ENCODE peak calls at places on chromosomes 13 and 19, in seven cellular contexts. X is neuronal stem cell, B is adipocyte, E is keratinocyte, F is H9, H is PC-3, O is Karpas-422. L is an unnamed sample.

GRCh38 chr13:50129923-50130685 is 114.9 kb downstream of the KCNRG start:
- DNase-seq in O (peak), B (peak), H (peak), E (no peak), X (peak), F (peak), L (peak)

GRCh38 chr13:23847545-23847944 is 41.7 kb downstream of the MIPEP start:
- DNase-seq in X (no peak), H (no peak), B (no peak), O (no peak), E (no peak), F (no peak), L (peak)

GRCh38 chr19:16372065-16372915 is 47.7 kb downstream of the KLF2 start:
- DNase-seq in X (no peak), F (no peak), B (no peak), O (no peak), E (no peak), H (no peak), L (no peak)

GRCh38 chr19:6223461-6224307 is 56.1 kb downstream of the MLLT1 start:
- DNase-seq in H (no peak), E (no peak), F (no peak), B (no peak), O (no peak), X (no peak), L (no peak)

GRCh38 chr19:7386308-7386707 is 37.6 kb downstream of the ARHGEF18 start:
- DNase-seq in E (no peak), X (no peak), H (peak), F (peak), O (peak), B (no peak), L (peak)

GRCh38 chr13:41458187-41458938 is 1.0 kb downstream of the RGCC start:
- DNase-seq in B (peak), O (peak), F (peak), H (peak), E (no peak), X (no peak), L (peak)

GRCh38 chr19:43755256-43755801 is 567 bp upstream of the SMG9 start:
- DNase-seq in X (peak), O (peak), F (peak), B (peak), E (no peak), H (peak), L (peak)

GRCh38 chr19:11581740-11582139 is 4.3 kb upstream of the ACP5 start:
- DNase-seq in O (peak), F (no peak), X (no peak), B (peak), H (no peak), E (no peak), L (no peak)

GRCh38 chr19:48896191-48896720 is 2.3 kb downstream of the TULP2 start:
- DNase-seq in O (peak), E (no peak), B (peak), F (peak), X (peak), H (no peak), L (peak)

GRCh38 chr19:33406521-33407139 is 33.1 kb downstream of the CEBPG start:
- DNase-seq in X (peak), F (peak), E (no peak), H (peak), O (peak), B (peak), L (peak)

GRCh38 chr19:3687774-3688706 is 12.2 kb downstream of the PIP5K1C start:
- DNase-seq in B (no peak), X (no peak), H (no peak), F (peak), E (no peak), O (no peak), L (peak)

GRCh38 chr13:33032037-33032625 is 15.9 kb downstream of the KL start:
- DNase-seq in F (no peak), H (no peak), O (no peak), B (peak), X (no peak), E (no peak), L (no peak)

GRCh38 chr19:8576273-8576993 is 809 bp downstream of the MYO1F start:
- DNase-seq in O (no peak), H (peak), B (no peak), F (no peak), X (no peak), E (no peak), L (no peak)

GRCh38 chr13:36981156-36981743 is 17.9 kb downstream of the ALG5 start:
- DNase-seq in E (no peak), F (no peak), H (peak), X (no peak), O (peak), B (peak), L (peak)

GRCh38 chr13:45369116-45369515 is 28.1 kb upstream of the TPT1 start:
- DNase-seq in X (no peak), B (no peak), H (no peak), F (no peak), E (no peak), O (no peak), L (peak)

GRCh38 chr13:98842858-98843481 is 90.5 kb upstream of the SLC15A1 start:
- DNase-seq in F (peak), X (peak), B (peak), H (peak), O (peak), E (peak), L (peak)

GRCh38 chr19:6947745-6948144 is 60.4 kb downstream of the ADGRE1 start:
- DNase-seq in F (no peak), E (no peak), X (no peak), H (peak), O (no peak), B (peak), L (no peak)

GRCh38 chr13:79126706-79127105 is 279.3 kb downstream of the RBM26 start:
- DNase-seq in B (no peak), X (no peak), O (no peak), E (no peak), F (no peak), H (no peak), L (no peak)

GRCh38 chr13:68047889-68048288 is 817.8 kb upstream of the PCDH9 start:
- DNase-seq in E (no peak), F (no peak), B (no peak), H (peak), X (no peak), O (no peak), L (peak)

GRCh38 chr19:18610556-18611326 is 1.9 kb upstream of the TMEM59L start:
- DNase-seq in X (no peak), F (peak), O (no peak), E (no peak), H (no peak), B (no peak), L (no peak)

GRCh38 chr19:36489920-36490415 is 607 bp upstream of the ZNF566 start:
- DNase-seq in X (peak), F (peak), B (no peak), E (peak), O (peak), H (peak), L (peak)

GRCh38 chr19:17747205-17748098 is 3.8 kb upstream of the FCHO1 start:
- DNase-seq in O (peak), H (peak), X (peak), F (peak), B (peak), E (peak), L (peak)

GRCh38 chr19:16095071-16095571 is 16.6 kb upstream of the RAB8A start:
- DNase-seq in E (no peak), B (no peak), O (no peak), X (no peak), F (no peak), H (no peak), L (no peak)

GRCh38 chr13:59261928-59262488 is 901.7 kb downstream of the DIAPH3 start:
- DNase-seq in X (no peak), E (no peak), F (peak), O (peak), H (no peak), B (no peak), L (peak)

GRCh38 chr13:37068962-37069361 is 9.5 kb upstream of the SUPT20H start:
- DNase-seq in F (no peak), H (peak), E (no peak), X (no peak), B (peak), O (peak), L (no peak)

GRCh38 chr13:49258097-49258796 is 10.5 kb downstream of the CDADC1 start:
- DNase-seq in X (no peak), H (no peak), E (no peak), O (no peak), B (no peak), F (no peak), L (no peak)

GRCh38 chr19:1699998-1700732 is 47.8 kb upstream of the TCF3 start:
- DNase-seq in B (no peak), O (no peak), X (no peak), H (no peak), E (no peak), F (no peak), L (no peak)

GRCh38 chr19:21749090-21749489 is 18.3 kb downstream of the ZNF100 start:
- DNase-seq in X (no peak), B (peak), H (no peak), F (no peak), E (no peak), O (no peak), L (no peak)

GRCh38 chr19:30393046-30393445 is 20.9 kb downstream of the ZNF536 start:
- DNase-seq in E (no peak), F (no peak), H (no peak), X (no peak), O (peak), B (no peak), L (no peak)

GRCh38 chr13:20197361-20197834 is 4.7 kb upstream of the GJB2 start:
- DNase-seq in X (peak), E (no peak), H (peak), B (peak), F (no peak), O (peak), L (peak)

DNA sequence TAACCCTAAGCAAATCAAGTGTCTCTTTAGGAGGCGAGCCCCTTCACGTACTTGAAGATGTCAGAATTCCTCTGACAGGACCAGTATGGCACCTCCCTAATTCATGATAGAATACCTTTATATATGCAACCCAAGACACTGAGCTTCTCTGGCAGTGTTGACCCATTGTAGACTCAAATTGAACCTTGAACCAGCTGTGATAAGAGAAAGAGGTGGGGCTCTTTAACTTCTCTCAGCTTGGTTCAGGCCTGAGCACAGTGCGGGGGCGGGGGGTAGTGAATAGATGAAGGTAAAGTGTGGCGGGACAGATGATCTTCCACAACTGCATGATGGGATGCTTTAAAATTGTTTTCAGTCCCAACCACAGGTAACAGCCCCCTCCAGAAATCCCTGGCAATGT is 12.1 kb downstream of the MBNL2 start:
- DNase-seq in E (no peak), X (no peak), O (no peak), F (no peak), B (no peak), H (no peak), L (no peak)
- H3K9ac ChIP-seq in E (no peak), X (no peak), O (no peak), F (no peak), B (no peak), H (no peak), L (no peak)

GRCh38 chr13:114062754-114063153 is 69.7 kb downstream of the RASA3 start:
- DNase-seq in F (no peak), X (no peak), H (no peak), B (peak), E (no peak), O (no peak), L (no peak)
- H3K9ac ChIP-seq in F (no peak), X (peak), H (no peak), B (peak), E (no peak), O (no peak), L (no peak)

GRCh38 chr19:10291554-10292205 is 1.9 kb downstream of the ICAM5 start:
- DNase-seq in H (no peak), F (no peak), B (peak), E (no peak), O (no peak), X (no peak), L (no peak)
- H3K9ac ChIP-seq in H (no peak), F (no peak), B (no peak), E (peak), O (no peak), X (peak), L (peak)

DNA sequence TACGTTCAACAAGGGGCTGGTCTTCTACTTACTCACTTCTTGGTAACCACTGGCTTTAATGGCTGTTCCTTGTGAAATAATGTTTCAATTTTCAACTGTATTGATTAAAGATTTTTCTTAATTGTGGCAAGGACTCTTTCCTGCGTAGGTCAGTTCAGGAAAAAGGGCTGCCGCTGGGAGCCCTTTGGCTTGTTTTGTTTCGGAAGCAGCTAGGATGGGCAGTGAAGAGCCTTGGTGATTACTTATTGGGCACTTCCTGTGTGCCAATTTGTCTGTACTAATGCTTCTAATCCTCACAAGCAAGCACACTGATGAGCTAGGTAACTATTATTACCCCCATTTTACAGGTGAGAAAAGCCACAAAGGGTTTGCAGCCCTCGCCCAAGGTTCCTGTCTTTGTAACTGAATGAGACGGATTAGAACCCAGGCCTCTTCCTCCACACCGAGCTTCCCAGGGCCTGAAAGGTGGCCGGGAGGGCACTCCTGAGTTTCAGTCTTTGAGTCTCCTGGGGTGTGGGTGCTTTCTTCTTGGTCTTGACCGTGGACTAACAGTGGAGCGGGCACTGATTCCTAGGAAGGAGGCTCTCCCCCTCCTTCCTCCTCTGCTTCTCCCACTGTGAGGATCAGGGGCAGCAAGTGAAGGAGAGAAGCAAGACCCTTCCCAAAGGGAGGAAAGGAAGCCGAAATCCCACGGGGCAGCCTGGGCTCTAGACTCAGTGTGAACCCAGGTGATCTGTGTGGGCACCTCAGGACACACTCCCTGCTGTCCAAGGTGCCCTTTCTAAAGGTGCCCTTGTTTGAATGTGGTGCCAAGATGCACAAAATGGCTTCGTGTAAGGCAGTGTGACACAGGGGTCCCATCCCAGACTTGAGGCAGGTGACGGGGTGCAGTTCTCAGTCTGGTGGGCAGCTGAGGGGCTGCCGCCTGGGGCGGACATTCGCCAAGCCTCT is 3.7 kb downstream of the COL4A2 start:
- DNase-seq in X (no peak), B (no peak), O (no peak), H (no peak), E (no peak), F (peak), L (no peak)
- H3K9ac ChIP-seq in X (no peak), B (peak), O (no peak), H (no peak), E (no peak), F (no peak), L (no peak)

DNA sequence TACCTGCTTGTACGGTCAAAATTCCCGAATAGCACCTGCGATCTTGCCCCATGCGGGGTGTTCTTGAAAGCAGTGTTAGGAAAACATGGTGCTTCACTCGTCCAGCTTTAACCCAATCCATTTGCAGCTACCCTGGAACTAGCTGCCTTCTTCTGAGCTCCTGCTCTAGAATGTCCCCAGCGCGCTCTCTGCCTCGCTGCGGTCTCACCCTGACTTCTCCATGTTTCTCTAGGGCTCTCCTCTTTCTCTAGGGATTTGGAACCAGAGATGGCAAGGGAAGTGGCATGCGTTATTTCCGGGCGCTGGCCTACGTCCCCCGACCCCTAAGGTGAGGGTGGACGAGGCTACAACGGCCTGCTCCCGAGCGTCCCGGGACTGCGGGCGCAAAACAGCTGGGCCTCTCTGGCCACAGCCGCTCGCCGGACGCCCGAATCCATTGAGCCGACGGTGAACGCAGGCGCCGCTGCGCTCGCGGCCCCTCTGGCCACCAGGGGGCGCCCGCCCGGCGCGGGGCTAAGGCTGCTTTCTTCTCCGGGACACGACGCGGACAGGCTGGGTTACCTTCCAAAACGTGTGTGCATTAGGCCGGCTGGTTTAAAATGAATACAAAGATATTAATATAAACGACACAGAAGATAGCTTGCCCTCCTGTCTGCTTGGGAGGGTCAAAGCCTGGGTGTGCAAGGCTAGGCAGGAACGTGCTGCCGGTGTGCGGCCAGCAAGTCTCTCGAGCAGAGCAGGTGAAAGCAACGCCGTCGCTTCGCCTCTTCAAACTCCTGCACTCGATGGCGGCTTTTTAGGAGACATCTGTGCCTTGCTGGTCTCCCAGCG is 1.8 kb upstream of the SPRY2 start:
- DNase-seq in B (peak), O (no peak), H (peak), E (no peak), X (peak), F (peak), L (peak)
- H3K9ac ChIP-seq in B (peak), O (no peak), H (peak), E (peak), X (peak), F (peak), L (peak)

DNA sequence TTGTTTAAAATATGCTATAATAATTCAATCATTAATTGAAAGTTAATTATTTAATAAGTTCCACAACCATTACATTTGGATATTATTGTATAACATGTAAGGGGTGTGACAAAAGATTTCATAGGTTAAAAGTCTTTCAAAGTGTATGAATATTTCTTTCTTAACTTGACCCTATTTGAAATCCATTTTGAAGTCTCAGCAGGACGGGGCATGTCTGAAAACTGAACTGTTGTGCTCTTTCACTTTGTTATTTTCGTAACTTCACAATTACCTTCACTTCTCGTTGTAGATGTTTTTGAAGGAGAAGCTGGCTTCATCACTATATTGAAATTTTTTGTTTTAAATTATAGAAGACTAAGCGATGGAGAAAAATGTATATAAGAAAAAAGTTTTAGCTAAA is 1775.7 kb downstream of the PCDH9 start:
- DNase-seq in O (no peak), X (no peak), B (no peak), F (no peak), H (no peak), E (no peak), L (no peak)
- H3K9ac ChIP-seq in O (no peak), X (no peak), B (no peak), F (no peak), H (no peak), E (no peak), L (no peak)